ENCODE peak calls at places on chromosome 5, in six cellular contexts. V is effector CD4-positive, alpha-beta T cell; A is glomerular endothelial cell; U is NCI-H748 treated with DMSO at 0.1 percent for 48 hours; T is ACHN; Z is right cardiac atrium. O is an unnamed sample.

GRCh38 chr5:169850407-169850806 is 129.9 kb downstream of the INSYN2B start:
- DNase-seq in A (no peak), V (no peak), U (no peak), T (no peak), Z (no peak), O (no peak)

GRCh38 chr5:136014976-136015375 is 13.8 kb upstream of the TGFBI start:
- DNase-seq in Z (no peak), V (no peak), T (no peak), A (no peak), U (no peak), O (no peak)

GRCh38 chr5:149014634-149015033 is 48.2 kb downstream of the SH3TC2 start:
- DNase-seq in Z (no peak), V (no peak), U (no peak), A (no peak), T (no peak), O (no peak)

GRCh38 chr5:148163345-148163744 is 5.0 kb upstream of the SPINK14 start:
- DNase-seq in T (no peak), V (no peak), A (no peak), Z (no peak), U (no peak), O (no peak)

GRCh38 chr5:72077390-72077789 is 29.9 kb upstream of the MAP1B start:
- DNase-seq in T (no peak), V (no peak), Z (no peak), A (no peak), U (no peak), O (no peak)

GRCh38 chr5:1516615-1517601 is 6.9 kb downstream of the LPCAT1 start:
- DNase-seq in T (peak; percentile 8), V (no peak), U (no peak), Z (peak; percentile 22), A (no peak), O (peak; percentile 16)

GRCh38 chr5:168654225-168654624 is 75.1 kb upstream of the PANK3 start:
- DNase-seq in A (no peak), Z (peak; percentile 60), V (no peak), U (no peak), T (no peak), O (no peak)

GRCh38 chr5:147415663-147416062 is 94.2 kb downstream of the DPYSL3 start:
- DNase-seq in T (no peak), A (no peak), Z (no peak), V (no peak), U (no peak), O (no peak)

GRCh38 chr5:159987031-159987674 is 21.8 kb upstream of the TTC1 start:
- DNase-seq in A (no peak), Z (peak; percentile 71), U (peak; percentile 66), T (peak; percentile 71), V (peak; percentile 54), O (peak; percentile 40)

GRCh38 chr5:2610986-2611385 is 140.5 kb downstream of the IRX2 start:
- DNase-seq in Z (no peak), T (no peak), U (no peak), A (no peak), V (no peak), O (no peak)

GRCh38 chr5:144042157-144042556 is 128.3 kb downstream of the YIPF5 start:
- DNase-seq in A (no peak), T (no peak), U (no peak), V (no peak), Z (no peak), O (no peak)

GRCh38 chr5:11497651-11498050 is 406.6 kb downstream of the CTNND2 start:
- DNase-seq in Z (no peak), T (no peak), V (no peak), U (no peak), A (no peak), O (no peak)

GRCh38 chr5:180289966-180290365 is 1.9 kb downstream of the MAPK9 start:
- DNase-seq in U (no peak), V (no peak), T (no peak), Z (no peak), A (no peak), O (no peak)

GRCh38 chr5:171462136-171462927 is 42.9 kb downstream of the FGF18 start:
- DNase-seq in Z (no peak), A (no peak), T (no peak), V (no peak), U (no peak), O (no peak)

GRCh38 chr5:67731886-67732285 is 483.7 kb upstream of the PIK3R1 start:
- DNase-seq in V (no peak), A (no peak), Z (no peak), U (no peak), T (no peak), O (no peak)

GRCh38 chr5:59367791-59368394 is 525.6 kb downstream of the PDE4D start:
- DNase-seq in T (peak; percentile 59), A (peak; percentile 63), Z (peak; percentile 51), U (peak; percentile 26), V (peak; percentile 10), O (no peak)

GRCh38 chr5:134560698-134561097 is 35.2 kb downstream of the JADE2 start:
- DNase-seq in Z (no peak), V (no peak), T (no peak), U (no peak), A (no peak), O (no peak)

GRCh38 chr5:84032404-84032803 is 311.7 kb upstream of the HAPLN1 start:
- DNase-seq in V (no peak), U (no peak), Z (no peak), T (no peak), A (no peak), O (no peak)

GRCh38 chr5:16418471-16418922 is 47.1 kb downstream of the ZNF622 start:
- DNase-seq in Z (peak; percentile 19), V (no peak), T (no peak), A (no peak), U (no peak), O (no peak)

GRCh38 chr5:168307925-168308584 is 16.6 kb downstream of the WWC1 start:
- DNase-seq in Z (no peak), U (no peak), A (no peak), T (no peak), V (no peak), O (no peak)

GRCh38 chr5:132070460-132071337 is 2.9 kb upstream of the CSF2 start:
- DNase-seq in A (no peak), V (no peak), U (no peak), T (no peak), Z (no peak), O (no peak)

GRCh38 chr5:96326902-96327301 is 106.1 kb downstream of the PCSK1 start:
- DNase-seq in Z (no peak), V (no peak), T (no peak), U (no peak), A (no peak), O (no peak)

GRCh38 chr5:103562084-103562452 is 521 bp downstream of the NUDT12 start:
- DNase-seq in A (no peak), Z (no peak), U (no peak), V (no peak), T (no peak), O (no peak)

GRCh38 chr5:3381206-3381825 is 214.3 kb upstream of the IRX1 start:
- DNase-seq in U (no peak), A (no peak), T (no peak), V (no peak), Z (no peak), O (no peak)

GRCh38 chr5:87394407-87394806 is 18.3 kb downstream of the CCNH start:
- DNase-seq in Z (no peak), T (peak; percentile 44), V (no peak), A (no peak), U (no peak), O (no peak)

GRCh38 chr5:120778491-120779293 is 314.6 kb downstream of the PRR16 start:
- DNase-seq in A (no peak), T (peak; percentile 50), V (no peak), U (no peak), Z (no peak), O (no peak)

GRCh38 chr5:17024686-17025180 is 88.6 kb upstream of the MYO10 start:
- DNase-seq in U (no peak), Z (no peak), A (no peak), T (no peak), V (no peak), O (no peak)

GRCh38 chr5:180785794-180786221 is 16.8 kb downstream of the MGAT1 start:
- DNase-seq in V (no peak), T (no peak), U (no peak), A (no peak), Z (no peak), O (no peak)

GRCh38 chr5:136030956-136031611 is 2.3 kb downstream of the TGFBI start:
- DNase-seq in Z (no peak), U (no peak), T (no peak), V (no peak), A (no peak), O (no peak)

GRCh38 chr5:177511181-177511580 is 1.6 kb upstream of the DOK3 start:
- DNase-seq in V (no peak), U (no peak), T (no peak), A (no peak), Z (no peak), O (no peak)

GRCh38 chr5:146993876-146994530 is 115.4 kb upstream of the PPP2R2B start:
- DNase-seq in U (no peak), Z (no peak), V (no peak), A (no peak), T (no peak), O (no peak)

GRCh38 chr5:96279796-96280542 is 153.1 kb downstream of the PCSK1 start:
- DNase-seq in Z (no peak), V (no peak), T (no peak), A (no peak), U (no peak), O (no peak)

GRCh38 chr5:132704875-132705274 is 31.1 kb downstream of the IL4 start:
- DNase-seq in U (no peak), A (no peak), Z (no peak), V (no peak), T (peak; percentile 17), O (no peak)

GRCh38 chr5:15993934-15994333 is 185.7 kb downstream of the MARCHF11 start:
- DNase-seq in Z (no peak), A (no peak), T (peak; percentile 27), U (no peak), V (no peak), O (no peak)

GRCh38 chr5:112869948-112870347 is 8.9 kb downstream of the SRP19 start:
- DNase-seq in U (no peak), A (no peak), Z (no peak), T (no peak), V (no peak), O (no peak)

GRCh38 chr5:16869821-16870796 is 66.0 kb downstream of the MYO10 start:
- DNase-seq in V (no peak), A (no peak), Z (no peak), T (peak; percentile 20), U (no peak), O (no peak)

GRCh38 chr5:17918373-17919104 is 284.3 kb downstream of the TAF11L14 start:
- DNase-seq in V (no peak), Z (no peak), T (peak; percentile 56), U (no peak), A (no peak), O (no peak)

GRCh38 chr5:6759401-6759800 is 46.2 kb downstream of the TENT4A start:
- DNase-seq in U (no peak), V (no peak), A (no peak), Z (no peak), T (peak; percentile 83), O (no peak)

GRCh38 chr5:53425598-53426516 is 54.6 kb upstream of the FST start:
- DNase-seq in T (peak; percentile 44), V (no peak), A (no peak), U (peak; percentile 44), Z (no peak), O (no peak)

GRCh38 chr5:55904152-55904551 is 53.0 kb downstream of the IL31RA start:
- DNase-seq in Z (peak; percentile 68), V (no peak), T (no peak), A (no peak), U (no peak), O (no peak)